ENCODE peak calls at places on chromosome 13, in five cellular contexts. O, G, U, C and P are unnamed samples.

GRCh38 chr13:21584973-21585592 is 18.9 kb downstream of the MICU2 start:
- DNase-seq in O (no peak), G (no peak), U (no peak), C (no peak), P (no peak)

GRCh38 chr13:49315036-49315565 is 67.4 kb downstream of the CDADC1 start:
- DNase-seq in O (no peak), G (peak; percentile 70), U (no peak), C (no peak), P (no peak)

GRCh38 chr13:31904941-31905824 is 126.4 kb upstream of the FRY start:
- DNase-seq in O (no peak), G (no peak), U (no peak), C (no peak), P (no peak)

GRCh38 chr13:20151016-20151415 is 9.8 kb downstream of the GJA3 start:
- DNase-seq in O (no peak), G (no peak), U (no peak), C (no peak), P (no peak)

GRCh38 chr13:29954082-29955043 is 103.9 kb upstream of the UBL3 start:
- DNase-seq in O (no peak), G (no peak), U (no peak), C (no peak), P (no peak)

GRCh38 chr13:83220241-83220640 is 662.0 kb downstream of the SLITRK1 start:
- DNase-seq in O (no peak), G (peak; percentile 30), U (no peak), C (no peak), P (no peak)

GRCh38 chr13:29758591-29759114 is 91.8 kb downstream of the UBL3 start:
- DNase-seq in O (peak; percentile 34), G (no peak), U (no peak), C (peak; percentile 35), P (peak; percentile 66)

GRCh38 chr13:104586010-104586746 is 1520.0 kb upstream of the SLC10A2 start:
- DNase-seq in O (peak; percentile 17), G (peak; percentile 56), U (no peak), C (no peak), P (no peak)

GRCh38 chr13:98782654-98783053 is 30.2 kb upstream of the SLC15A1 start:
- DNase-seq in O (no peak), G (no peak), U (no peak), C (no peak), P (no peak)

GRCh38 chr13:27797228-27797624 is 4.9 kb downstream of the GSX1 start:
- DNase-seq in O (peak; percentile 37), G (peak; percentile 19), U (no peak), C (no peak), P (no peak)

GRCh38 chr13:49098198-49098597 is 121.9 kb upstream of the MLNR start:
- DNase-seq in O (peak; percentile 37), G (peak; percentile 98), U (no peak), C (no peak), P (no peak)

GRCh38 chr13:95745752-95746151 is 68.8 kb downstream of the DNAJC3 start:
- DNase-seq in O (no peak), G (peak; percentile 1), U (no peak), C (no peak), P (no peak)

GRCh38 chr13:23411220-23411619 is 22.3 kb downstream of the SACS start:
- DNase-seq in O (no peak), G (no peak), U (no peak), C (no peak), P (no peak)

GRCh38 chr13:63208811-63209210 is 1793.2 kb upstream of the PCDH20 start:
- DNase-seq in O (no peak), G (peak; percentile 3), U (no peak), C (no peak), P (no peak)

GRCh38 chr13:23777571-23777870 is 111.7 kb downstream of the MIPEP start:
- DNase-seq in O (no peak), G (no peak), U (no peak), C (no peak), P (no peak)

GRCh38 chr13:39765801-39766463 is 110.5 kb downstream of the COG6 start:
- DNase-seq in O (peak; percentile 47), G (peak; percentile 29), U (peak; percentile 75), C (peak; percentile 46), P (no peak)

GRCh38 chr13:50334092-50334778 is 319.0 kb downstream of the KCNRG start:
- DNase-seq in O (no peak), G (no peak), U (no peak), C (no peak), P (no peak)

GRCh38 chr13:101919541-101920306 is 467.2 kb downstream of the ITGBL1 start:
- DNase-seq in O (peak; percentile 6), G (peak; percentile 15), U (no peak), C (no peak), P (no peak)

GRCh38 chr13:106034201-106034600 is 501.3 kb downstream of the EFNB2 start:
- DNase-seq in O (no peak), G (peak; percentile 72), U (no peak), C (no peak), P (no peak)

GRCh38 chr13:113771709-113772331 is 12.8 kb downstream of the TMEM255B start:
- DNase-seq in O (no peak), G (peak; percentile 24), U (no peak), C (no peak), P (no peak)

GRCh38 chr13:113777311-113778260 is 18.6 kb downstream of the TMEM255B start:
- DNase-seq in O (no peak), G (peak; percentile 22), U (no peak), C (no peak), P (no peak)

GRCh38 chr13:113775451-113776145 is 16.6 kb downstream of the TMEM255B start:
- DNase-seq in O (no peak), G (no peak), U (no peak), C (peak; percentile 8), P (no peak)

GRCh38 chr13:113774177-113775107 is 15.4 kb downstream of the TMEM255B start:
- DNase-seq in O (no peak), G (peak; percentile 65), U (no peak), C (peak; percentile 15), P (no peak)

DNA sequence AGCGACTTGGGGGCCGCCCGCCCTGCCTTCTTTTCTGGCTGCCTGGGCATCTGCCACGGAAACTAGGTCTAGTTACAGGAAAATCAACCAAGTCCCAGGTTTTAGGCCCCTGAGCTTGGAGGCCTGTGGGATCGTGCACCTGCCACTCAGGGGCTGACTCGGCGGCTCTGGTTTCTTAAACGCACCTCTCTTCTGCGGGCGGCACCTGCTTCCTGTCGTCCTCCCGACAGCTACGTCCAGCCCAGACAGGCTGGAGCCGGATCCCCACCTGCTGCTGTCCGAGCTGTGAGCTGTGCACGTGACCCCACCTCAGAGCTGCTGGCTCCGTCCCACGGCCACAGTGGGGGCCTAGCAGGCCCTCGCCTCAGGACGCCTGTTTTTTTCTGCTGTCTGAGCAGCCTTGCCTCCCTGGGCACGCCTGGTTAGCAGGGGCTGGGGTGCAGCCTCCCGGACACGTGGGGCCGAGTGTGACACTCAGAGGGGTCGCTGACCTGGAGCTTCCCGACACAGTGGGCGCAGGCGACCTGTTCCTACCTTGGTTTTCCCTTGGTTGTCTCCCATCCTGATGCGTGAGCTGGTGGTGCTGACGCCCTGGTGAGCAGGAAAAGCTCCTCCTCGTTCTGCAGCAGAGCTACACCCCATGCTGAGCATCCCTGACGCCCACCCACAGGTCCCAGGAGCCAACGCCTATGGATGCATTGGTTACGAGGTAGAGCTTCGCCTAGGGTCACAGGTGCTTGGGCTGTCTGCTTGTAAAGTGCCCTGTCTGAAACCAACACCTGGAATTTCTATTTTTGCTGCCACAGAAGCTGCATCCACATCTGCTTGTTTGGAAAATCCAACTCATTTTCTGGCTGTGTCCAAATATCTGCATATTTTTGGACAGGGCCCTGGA is 17.5 kb downstream of the TMEM255B start:
- DNase-seq in O (no peak), G (no peak), U (no peak), C (peak; percentile 20), P (no peak)
- TF ChIP-seq CTCF in O (no peak), G (no peak), U (no peak), C (no peak), P (no peak)

GRCh38 chr13:36981156-36981743 is 17.9 kb downstream of the ALG5 start:
- DNase-seq in O (no peak), G (peak; percentile 75), U (no peak), C (no peak), P (peak; percentile 37)
- TF ChIP-seq CTCF in O (peak; percentile 16), G (peak; percentile 52), U (no peak), C (peak; percentile 10), P (peak; percentile 54)

GRCh38 chr13:110643768-110644421 is 28.6 kb downstream of the NAXD start:
- DNase-seq in O (no peak), G (no peak), U (no peak), C (peak; percentile 23), P (no peak)

GRCh38 chr13:110645750-110646149 is 30.4 kb downstream of the NAXD start:
- DNase-seq in O (no peak), G (no peak), U (no peak), C (no peak), P (no peak)

GRCh38 chr13:110643324-110643723 is 28.0 kb downstream of the NAXD start:
- DNase-seq in O (no peak), G (no peak), U (no peak), C (peak; percentile 24), P (no peak)

GRCh38 chr13:110646442-110647364 is 31.4 kb downstream of the NAXD start:
- DNase-seq in O (no peak), G (no peak), U (peak; percentile 62), C (no peak), P (no peak)

DNA sequence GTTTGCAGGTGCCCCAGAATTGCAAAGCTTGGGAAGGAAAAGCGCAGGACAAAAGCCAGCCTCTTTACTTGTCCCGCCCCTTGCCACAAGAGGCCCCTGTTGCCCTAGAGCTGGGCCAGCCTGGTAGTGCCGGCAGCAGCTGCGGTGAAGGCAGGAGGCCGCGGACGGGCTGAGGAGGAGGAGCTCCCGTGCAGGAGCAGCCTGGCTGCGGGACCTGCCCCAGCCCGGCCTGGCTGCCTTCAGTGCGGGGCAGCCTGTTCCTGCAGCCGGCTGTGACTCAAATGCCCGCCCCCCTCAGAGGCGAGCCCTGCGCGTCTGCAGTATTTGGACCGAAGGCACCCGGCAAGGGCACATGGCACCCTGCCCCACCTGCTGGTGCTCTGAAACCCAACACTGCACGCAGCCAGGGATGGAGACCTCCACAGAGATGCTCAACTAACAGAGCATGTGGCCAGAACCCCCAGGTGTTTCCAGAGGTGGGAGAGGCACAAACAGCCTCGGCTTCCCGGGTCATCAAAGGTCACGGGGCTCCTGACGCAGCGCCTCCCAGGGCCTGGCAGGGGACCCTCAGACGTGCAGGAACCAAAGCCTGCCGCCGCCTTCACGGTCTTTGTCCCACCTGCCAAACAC is 29.7 kb downstream of the NAXD start:
- DNase-seq in O (no peak), G (peak; percentile 59), U (peak; percentile 90), C (peak; percentile 77), P (peak; percentile 70)
- TF ChIP-seq CTCF in O (no peak), G (peak; percentile 3), U (peak; percentile 22), C (no peak), P (peak; percentile 45)

DNA sequence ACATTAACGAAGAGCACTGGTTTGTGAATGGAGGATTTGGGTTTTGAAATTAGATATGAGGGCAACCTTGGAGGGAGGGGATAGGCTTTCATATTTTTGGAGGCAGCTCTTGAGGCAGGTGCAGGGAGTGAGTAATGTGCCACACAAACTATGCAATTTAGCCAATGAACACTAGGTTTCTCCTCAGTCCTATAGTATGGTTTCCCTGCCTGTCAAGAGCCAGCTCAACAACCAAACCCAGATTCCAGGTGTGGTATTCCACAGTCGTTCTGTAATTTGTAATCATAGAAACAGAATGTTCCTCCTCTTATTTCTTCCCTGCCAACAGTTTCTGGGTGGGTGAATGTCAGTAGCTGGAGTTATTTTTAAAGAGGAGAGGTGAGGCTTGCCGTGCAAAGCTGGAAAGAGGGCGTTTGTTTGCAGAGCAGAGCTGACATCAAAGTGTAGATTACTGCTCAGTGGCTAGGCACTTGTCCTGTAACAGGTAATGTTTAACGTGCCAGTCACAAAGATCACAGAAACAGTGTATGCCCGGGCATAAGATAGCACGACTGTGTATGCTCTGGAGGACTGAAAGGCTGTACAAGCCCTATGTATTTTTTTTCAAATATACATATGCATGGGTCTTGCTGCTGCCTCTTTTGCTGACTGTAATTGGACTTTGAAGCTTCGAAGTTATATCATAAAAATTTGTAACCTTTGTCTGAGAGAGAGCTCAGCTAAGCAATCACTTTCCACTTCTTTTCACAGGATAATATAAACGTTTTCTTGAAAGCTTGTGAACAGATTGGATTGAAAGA is 124.3 kb downstream of the LMO7 start:
- DNase-seq in O (peak; percentile 33), G (peak; percentile 45), U (no peak), C (peak; percentile 85), P (no peak)
- TF ChIP-seq CTCF in O (no peak), G (peak; percentile 13), U (no peak), C (peak; percentile 19), P (peak; percentile 33)